ENCODE peak calls at places on chromosomes 11 and 22, in six cellular contexts. O, R, P, U, A and N are unnamed samples.

GRCh38 chr22:27224485-27225364 is 567.3 kb downstream of the MIAT start:
- DNase-seq in O (no peak), R (no peak), P (no peak), U (no peak), A (no peak), N (no peak)

GRCh38 chr22:48262596-48263430 is 1500.4 kb downstream of the TBC1D22A start:
- DNase-seq in O (no peak), R (no peak), P (no peak), U (no peak), A (no peak), N (no peak)

GRCh38 chr11:10602945-10603344 is 34.5 kb upstream of the LYVE1 start:
- DNase-seq in O (no peak), R (no peak), P (no peak), U (no peak), A (no peak), N (no peak)

GRCh38 chr22:41935015-41935908 is 8.7 kb upstream of the TNFRSF13C start:
- DNase-seq in O (no peak), R (no peak), P (no peak), U (no peak), A (no peak), N (no peak)

GRCh38 chr22:27251563-27251962 is 550.0 kb downstream of the MN1 start:
- DNase-seq in O (no peak), R (no peak), P (no peak), U (no peak), A (no peak), N (no peak)

GRCh38 chr11:47786373-47786772 is 19.2 kb upstream of the FNBP4 start:
- DNase-seq in O (no peak), R (no peak), P (no peak), U (no peak), A (no peak), N (no peak)

GRCh38 chr11:42422094-42422493 is 889.7 kb upstream of the API5 start:
- DNase-seq in O (no peak), R (no peak), P (no peak), U (no peak), A (no peak), N (no peak)

GRCh38 chr11:18364495-18365047 is 29.8 kb upstream of the LDHA start:
- DNase-seq in O (no peak), R (no peak), P (no peak), U (no peak), A (no peak), N (no peak)

GRCh38 chr22:39994566-39995345 is at the start of gene FAM83F:
- DNase-seq in O (peak), R (no peak), P (no peak), U (peak), A (no peak), N (no peak)

GRCh38 chr11:119303227-119303718 is 13.7 kb downstream of the MCAM start:
- DNase-seq in O (no peak), R (no peak), P (no peak), U (no peak), A (no peak), N (no peak)

GRCh38 chr11:115910379-115910778 is 406.2 kb upstream of the CADM1 start:
- DNase-seq in O (no peak), R (no peak), P (no peak), U (no peak), A (no peak), N (no peak)

GRCh38 chr11:43517518-43517917 is 158.8 kb downstream of the TTC17 start:
- DNase-seq in O (no peak), R (no peak), P (no peak), U (no peak), A (no peak), N (no peak)

GRCh38 chr11:117900144-117900651 is 23.7 kb upstream of the FXYD6 start:
- DNase-seq in O (no peak), R (no peak), P (peak), U (no peak), A (no peak), N (no peak)

GRCh38 chr22:49372530-49373288 is 455.0 kb downstream of the BRD1 start:
- DNase-seq in O (peak), R (no peak), P (no peak), U (peak), A (peak), N (peak)

GRCh38 chr11:126477526-126478275 is 122.2 kb downstream of the ST3GAL4 start:
- DNase-seq in O (no peak), R (no peak), P (no peak), U (no peak), A (no peak), N (no peak)
- TF ChIP-seq YY1 in O (no peak), R (no peak), P (no peak), U (no peak), A (no peak), N (no peak)

GRCh38 chr11:123742334-123742733 is 874 bp upstream of the ZNF202 start:
- DNase-seq in O (no peak), R (no peak), P (no peak), U (no peak), A (no peak), N (peak)
- H3K4me3 ChIP-seq in O (peak), R (peak), P (peak), U (peak), A (peak), N (peak)

DNA sequence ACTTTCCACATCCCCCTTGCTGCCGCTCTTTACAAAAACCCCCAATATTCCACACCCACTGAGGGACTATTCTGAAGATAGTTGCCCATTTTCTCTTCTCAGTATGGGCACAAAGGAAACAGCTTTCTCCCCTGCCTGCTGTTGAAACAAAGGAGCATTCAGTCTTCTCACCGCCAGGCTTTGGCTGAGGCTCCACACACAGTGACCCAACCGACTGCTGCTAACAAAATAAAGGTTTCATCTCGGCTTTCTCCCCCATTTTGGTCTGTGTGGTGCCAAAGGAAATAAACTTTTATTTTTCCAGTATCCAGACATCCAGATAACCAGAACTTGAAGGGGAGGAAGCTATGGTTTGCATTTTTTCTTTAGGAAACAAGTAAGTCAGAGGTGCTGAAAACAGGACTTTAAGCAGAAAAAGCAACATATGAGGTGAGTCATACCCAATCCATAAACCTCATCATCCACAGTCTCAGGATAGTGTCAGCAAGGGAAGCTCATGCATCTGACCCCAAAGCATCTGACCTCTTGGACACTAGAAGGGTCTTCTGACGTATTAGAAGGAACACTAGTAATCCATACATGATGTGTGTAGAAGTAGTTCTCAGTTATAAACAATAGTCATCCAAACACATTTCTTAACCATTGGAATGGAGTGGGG is 6.4 kb downstream of the CLMP start:
- DNase-seq in O (no peak), R (no peak), P (no peak), U (no peak), A (no peak), N (no peak)
- TF ChIP-seq ZNF274 in O (no peak), R (no peak), P (no peak), U (no peak), A (no peak), N (no peak)

GRCh38 chr11:34345991-34346480 is 11.8 kb downstream of the ABTB2 start:
- DNase-seq in O (no peak), R (no peak), P (no peak), U (no peak), A (no peak), N (no peak)
- TF ChIP-seq YY1 in O (no peak), R (no peak), P (no peak), U (no peak), A (no peak), N (no peak)

GRCh38 chr11:77819411-77819920 is 1.1 kb downstream of the RSF1 start:
- DNase-seq in O (peak), R (peak), P (peak), U (peak), A (peak), N (peak)

GRCh38 chr11:77813256-77813655 is 7.3 kb downstream of the RSF1 start:
- DNase-seq in O (no peak), R (no peak), P (no peak), U (no peak), A (no peak), N (no peak)

GRCh38 chr11:77814848-77815247 is 5.7 kb downstream of the RSF1 start:
- DNase-seq in O (no peak), R (no peak), P (no peak), U (no peak), A (no peak), N (no peak)

GRCh38 chr11:77819921-77820564 is 479 bp downstream of the RSF1 start:
- DNase-seq in O (no peak), R (peak), P (no peak), U (peak), A (peak), N (peak)

DNA sequence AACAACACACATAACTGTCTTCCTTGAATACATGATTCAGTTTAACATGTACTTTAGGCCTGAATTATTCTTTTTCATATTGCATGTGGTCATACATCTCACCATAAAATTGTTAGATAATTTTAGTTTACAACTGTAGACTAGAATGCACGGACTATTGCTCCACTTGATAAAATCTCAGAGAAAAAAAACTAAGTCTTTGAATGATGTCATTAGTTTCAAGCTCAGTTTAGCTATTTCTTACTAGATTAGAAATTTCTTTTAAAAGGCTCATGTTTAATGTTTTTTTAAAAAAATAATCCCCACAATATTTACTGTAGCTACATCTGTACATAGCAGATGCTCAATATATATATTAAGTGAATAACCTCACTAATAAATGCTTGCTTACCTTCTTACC is 5.1 kb downstream of the RSF1 start:
- DNase-seq in O (no peak), R (no peak), P (no peak), U (no peak), A (no peak), N (no peak)
- H3K4me3 ChIP-seq in O (no peak), R (no peak), P (no peak), U (no peak), A (no peak), N (no peak)